ENCODE peak calls at places on chromosomes 12 and 14, in eight cellular contexts. N, G, T, H, X, L, A and J are unnamed samples.
A peak's percentile ranks its signal among the peaks of the same experiment; 100 is the strongest.

GRCh38 chr14:38107216-38107631 is 100.5 kb upstream of the SSTR1 start:
- DNase-seq in A (no peak), N (no peak), T (no peak), L (no peak), H (no peak), X (no peak), G (no peak), J (no peak)

GRCh38 chr14:100451264-100451663 is 128.1 kb downstream of the SLC25A47 start:
- DNase-seq in T (no peak), X (no peak), L (no peak), H (no peak), A (no peak), N (no peak), G (no peak), J (no peak)

GRCh38 chr12:76943004-76943403 is 64.2 kb upstream of the CSRP2 start:
- DNase-seq in L (no peak), H (no peak), T (no peak), N (peak; percentile 18), G (no peak), X (no peak), A (no peak), J (no peak)

GRCh38 chr12:23949212-23950010 is at the start of gene SOX5:
- DNase-seq in N (no peak), G (peak; percentile 88), X (peak; percentile 69), T (no peak), L (no peak), A (no peak), H (peak; percentile 30), J (peak; percentile 72)

GRCh38 chr14:103329421-103330347 is 4.4 kb upstream of the EIF5 start:
- DNase-seq in T (no peak), L (no peak), N (peak; percentile 54), X (peak; percentile 83), A (no peak), G (no peak), H (no peak), J (peak; percentile 58)

GRCh38 chr12:48758186-48758585 is 30.7 kb downstream of the ADCY6 start:
- DNase-seq in G (no peak), H (no peak), L (no peak), N (peak; percentile 41), A (no peak), T (no peak), X (no peak), J (no peak)

GRCh38 chr12:92866418-92866817 is 62.7 kb downstream of the EEA1 start:
- DNase-seq in G (no peak), N (no peak), T (no peak), X (no peak), L (no peak), A (no peak), H (no peak), J (no peak)

GRCh38 chr12:2118481-2119255 is 65.9 kb downstream of the CACNA1C start:
- DNase-seq in G (no peak), H (no peak), T (no peak), A (no peak), N (no peak), X (no peak), L (no peak), J (no peak)

GRCh38 chr12:106137456-106138278 is 1.1 kb downstream of the NUAK1 start:
- DNase-seq in A (no peak), T (no peak), H (no peak), G (no peak), N (peak; percentile 53), L (no peak), X (peak; percentile 18), J (no peak)

GRCh38 chr12:8692573-8692972 is 5.2 kb upstream of the RIMKLB start:
- DNase-seq in H (peak; percentile 74), T (no peak), X (peak; percentile 71), A (no peak), L (peak; percentile 70), N (peak; percentile 55), G (no peak), J (no peak)

GRCh38 chr12:101780599-101780998 is 41.3 kb upstream of the SYCP3 start:
- DNase-seq in G (no peak), L (no peak), X (no peak), H (no peak), N (no peak), A (no peak), T (no peak), J (no peak)

GRCh38 chr12:88957358-88957757 is 377.1 kb upstream of the KITLG start:
- DNase-seq in X (no peak), A (no peak), H (no peak), L (no peak), T (no peak), G (no peak), N (peak; percentile 27), J (no peak)

GRCh38 chr12:53101931-53102781 is 1.1 kb upstream of the SOAT2 start:
- DNase-seq in T (no peak), L (no peak), N (no peak), H (no peak), X (no peak), A (no peak), G (no peak), J (no peak)

GRCh38 chr14:102524026-102524450 is 14.5 kb upstream of the ANKRD9 start:
- DNase-seq in L (no peak), T (no peak), N (no peak), X (no peak), A (no peak), H (no peak), G (no peak), J (no peak)